ENCODE peak calls at places on chromosomes 16 and 17, in five cellular contexts. One of them, this sample, is unnamed.

GRCh38 chr16:85798901-85799496 is 345 bp downstream of the EMC8 start:
- DNase-seq in activated T-cell treated with anti-CD3 and anti-CD28 coated beads, Interleukin-2, amount 50 U/mL, for 24 hours: no peak
- DNase-seq in GM12865: peak; percentile 53
- DNase-seq in activated CD4-positive, alpha-beta T cell treated with anti-CD3 and anti-CD28 coated beads, Interleukin-2, amount 50 U/mL, for 4 hours: no peak
- DNase-seq in IMR-90: peak; percentile 28
- DNase-seq in this sample: no peak

GRCh38 chr16:67761924-67762323 is 42.8 kb upstream of the GFOD2 start:
- DNase-seq in IMR-90: no peak
- DNase-seq in activated T-cell treated with anti-CD3 and anti-CD28 coated beads, Interleukin-2, amount 50 U/mL, for 24 hours: no peak
- DNase-seq in GM12865: no peak
- DNase-seq in activated CD4-positive, alpha-beta T cell treated with anti-CD3 and anti-CD28 coated beads, Interleukin-2, amount 50 U/mL, for 4 hours: no peak
- DNase-seq in this sample: no peak

GRCh38 chr16:11556214-11556819 is 30.4 kb downstream of the LITAF start:
- DNase-seq in IMR-90: no peak
- DNase-seq in activated T-cell treated with anti-CD3 and anti-CD28 coated beads, Interleukin-2, amount 50 U/mL, for 24 hours: no peak
- DNase-seq in GM12865: no peak
- DNase-seq in activated CD4-positive, alpha-beta T cell treated with anti-CD3 and anti-CD28 coated beads, Interleukin-2, amount 50 U/mL, for 4 hours: no peak
- DNase-seq in this sample: no peak

GRCh38 chr16:67137605-67138004 is 13.2 kb downstream of the B3GNT9 start:
- DNase-seq in IMR-90: peak; percentile 31
- DNase-seq in activated T-cell treated with anti-CD3 and anti-CD28 coated beads, Interleukin-2, amount 50 U/mL, for 24 hours: no peak
- DNase-seq in activated CD4-positive, alpha-beta T cell treated with anti-CD3 and anti-CD28 coated beads, Interleukin-2, amount 50 U/mL, for 4 hours: no peak
- DNase-seq in GM12865: no peak
- DNase-seq in this sample: no peak

GRCh38 chr16:48408688-48409087 is 23.5 kb upstream of the SIAH1 start:
- DNase-seq in activated CD4-positive, alpha-beta T cell treated with anti-CD3 and anti-CD28 coated beads, Interleukin-2, amount 50 U/mL, for 4 hours: no peak
- DNase-seq in activated T-cell treated with anti-CD3 and anti-CD28 coated beads, Interleukin-2, amount 50 U/mL, for 24 hours: no peak
- DNase-seq in IMR-90: peak; percentile 67
- DNase-seq in GM12865: no peak
- DNase-seq in this sample: no peak

GRCh38 chr16:49834496-49835009 is 21.4 kb downstream of the ZNF423 start:
- DNase-seq in activated CD4-positive, alpha-beta T cell treated with anti-CD3 and anti-CD28 coated beads, Interleukin-2, amount 50 U/mL, for 4 hours: no peak
- DNase-seq in GM12865: no peak
- DNase-seq in activated T-cell treated with anti-CD3 and anti-CD28 coated beads, Interleukin-2, amount 50 U/mL, for 24 hours: no peak
- DNase-seq in IMR-90: no peak
- DNase-seq in this sample: no peak

GRCh38 chr17:79183221-79184158 is 108.9 kb downstream of the ENGASE start:
- DNase-seq in GM12865: no peak
- DNase-seq in activated CD4-positive, alpha-beta T cell treated with anti-CD3 and anti-CD28 coated beads, Interleukin-2, amount 50 U/mL, for 4 hours: no peak
- DNase-seq in activated T-cell treated with anti-CD3 and anti-CD28 coated beads, Interleukin-2, amount 50 U/mL, for 24 hours: no peak
- DNase-seq in IMR-90: no peak
- DNase-seq in this sample: no peak

GRCh38 chr17:47717261-47717697 is 15.8 kb upstream of the TBX21 start:
- DNase-seq in GM12865: no peak
- DNase-seq in IMR-90: no peak
- DNase-seq in activated T-cell treated with anti-CD3 and anti-CD28 coated beads, Interleukin-2, amount 50 U/mL, for 24 hours: peak; percentile 68
- DNase-seq in activated CD4-positive, alpha-beta T cell treated with anti-CD3 and anti-CD28 coated beads, Interleukin-2, amount 50 U/mL, for 4 hours: peak; percentile 43
- DNase-seq in this sample: no peak

GRCh38 chr16:20064520-20064919 is 9.2 kb downstream of the GPR139 start:
- DNase-seq in activated T-cell treated with anti-CD3 and anti-CD28 coated beads, Interleukin-2, amount 50 U/mL, for 24 hours: no peak
- DNase-seq in IMR-90: no peak
- DNase-seq in GM12865: no peak
- DNase-seq in activated CD4-positive, alpha-beta T cell treated with anti-CD3 and anti-CD28 coated beads, Interleukin-2, amount 50 U/mL, for 4 hours: no peak
- DNase-seq in this sample: no peak

GRCh38 chr17:82051776-82052637 is at the start of the genes GPS1 and RFNG:
- DNase-seq in activated CD4-positive, alpha-beta T cell treated with anti-CD3 and anti-CD28 coated beads, Interleukin-2, amount 50 U/mL, for 4 hours: peak; percentile 74
- DNase-seq in IMR-90: peak; percentile 16
- DNase-seq in GM12865: peak; percentile 82
- DNase-seq in activated T-cell treated with anti-CD3 and anti-CD28 coated beads, Interleukin-2, amount 50 U/mL, for 24 hours: peak; percentile 90
- DNase-seq in this sample: peak; percentile 72

GRCh38 chr17:59837362-59838195 is 55.2 kb downstream of the TUBD1 start:
- DNase-seq in activated CD4-positive, alpha-beta T cell treated with anti-CD3 and anti-CD28 coated beads, Interleukin-2, amount 50 U/mL, for 4 hours: peak; percentile 45
- DNase-seq in IMR-90: peak; percentile 100
- DNase-seq in activated T-cell treated with anti-CD3 and anti-CD28 coated beads, Interleukin-2, amount 50 U/mL, for 24 hours: no peak
- DNase-seq in GM12865: peak; percentile 97
- DNase-seq in this sample: peak; percentile 96

GRCh38 chr17:39563476-39563875 is 44.2 kb downstream of the NEUROD2 start:
- DNase-seq in activated CD4-positive, alpha-beta T cell treated with anti-CD3 and anti-CD28 coated beads, Interleukin-2, amount 50 U/mL, for 4 hours: no peak
- DNase-seq in IMR-90: no peak
- DNase-seq in activated T-cell treated with anti-CD3 and anti-CD28 coated beads, Interleukin-2, amount 50 U/mL, for 24 hours: no peak
- DNase-seq in GM12865: no peak
- DNase-seq in this sample: no peak

GRCh38 chr17:50779747-50780363 is 12.5 kb upstream of the ANKRD40CL start:
- DNase-seq in IMR-90: no peak
- DNase-seq in activated CD4-positive, alpha-beta T cell treated with anti-CD3 and anti-CD28 coated beads, Interleukin-2, amount 50 U/mL, for 4 hours: peak; percentile 4
- DNase-seq in activated T-cell treated with anti-CD3 and anti-CD28 coated beads, Interleukin-2, amount 50 U/mL, for 24 hours: peak; percentile 38
- DNase-seq in GM12865: no peak
- DNase-seq in this sample: no peak

GRCh38 chr17:57783338-57783742 is 38.2 kb upstream of the CCDC182 start:
- DNase-seq in GM12865: peak; percentile 60
- DNase-seq in activated T-cell treated with anti-CD3 and anti-CD28 coated beads, Interleukin-2, amount 50 U/mL, for 24 hours: peak; percentile 87
- DNase-seq in IMR-90: peak; percentile 5
- DNase-seq in activated CD4-positive, alpha-beta T cell treated with anti-CD3 and anti-CD28 coated beads, Interleukin-2, amount 50 U/mL, for 4 hours: peak; percentile 68
- DNase-seq in this sample: peak; percentile 68

GRCh38 chr17:28497931-28498330 is 8.2 kb upstream of the FOXN1 start:
- DNase-seq in GM12865: no peak
- DNase-seq in IMR-90: no peak
- DNase-seq in activated CD4-positive, alpha-beta T cell treated with anti-CD3 and anti-CD28 coated beads, Interleukin-2, amount 50 U/mL, for 4 hours: no peak
- DNase-seq in activated T-cell treated with anti-CD3 and anti-CD28 coated beads, Interleukin-2, amount 50 U/mL, for 24 hours: no peak
- DNase-seq in this sample: no peak

GRCh38 chr17:79213305-79213704 is 138.7 kb downstream of the ENGASE start:
- DNase-seq in IMR-90: no peak
- DNase-seq in GM12865: no peak
- DNase-seq in activated CD4-positive, alpha-beta T cell treated with anti-CD3 and anti-CD28 coated beads, Interleukin-2, amount 50 U/mL, for 4 hours: no peak
- DNase-seq in activated T-cell treated with anti-CD3 and anti-CD28 coated beads, Interleukin-2, amount 50 U/mL, for 24 hours: no peak
- DNase-seq in this sample: no peak

GRCh38 chr16:30459456-30459855 is 13.1 kb upstream of the ITGAL start:
- DNase-seq in activated T-cell treated with anti-CD3 and anti-CD28 coated beads, Interleukin-2, amount 50 U/mL, for 24 hours: no peak
- DNase-seq in IMR-90: no peak
- DNase-seq in GM12865: peak; percentile 87
- DNase-seq in activated CD4-positive, alpha-beta T cell treated with anti-CD3 and anti-CD28 coated beads, Interleukin-2, amount 50 U/mL, for 4 hours: no peak
- DNase-seq in this sample: no peak

This sample was measured in NCI-H2081.